ENCODE peak calls at places on chromosome 18, in ten cellular contexts. L is left cardiac atrium; V is GM13977; A is activated naive CD4-positive, alpha-beta T cell treated with anti-CD3 and anti-CD28 coated beads, Interleukin-2, amount 50 U/mL, for 16 hours; S is hypothalamus; E is T follicular helper cell; T is GM10248; D is caudate nucleus; O is adipocyte; K is head of caudate nucleus. H is an unnamed sample.

GRCh38 chr18:35345460-35345921 is 1.3 kb upstream of the ZNF24 start:
- DNase-seq in L (no peak), V (peak), A (no peak), S (peak), E (no peak), T (peak), D (peak), O (no peak), K (peak), H (no peak)

GRCh38 chr18:78995740-78996395 is 16.2 kb downstream of the SALL3 start:
- DNase-seq in L (no peak), V (no peak), A (no peak), S (no peak), E (no peak), T (no peak), D (no peak), O (no peak), K (no peak), H (no peak)

GRCh38 chr18:26004827-26005226 is 85.6 kb downstream of the SS18 start:
- DNase-seq in L (no peak), V (no peak), A (no peak), S (no peak), E (no peak), T (no peak), D (no peak), O (no peak), K (no peak), H (no peak)

GRCh38 chr18:70840649-70841048 is 551.8 kb downstream of the SOCS6 start:
- DNase-seq in L (no peak), V (no peak), A (no peak), S (no peak), E (no peak), T (no peak), D (no peak), O (no peak), K (no peak), H (no peak)

GRCh38 chr18:11578799-11579198 is 30.6 kb upstream of the SLC35G4 start:
- DNase-seq in L (no peak), V (peak), A (no peak), S (no peak), E (no peak), T (no peak), D (no peak), O (no peak), K (no peak), H (no peak)

GRCh38 chr18:23239885-23240608 is 104.8 kb downstream of the CABLES1 start:
- DNase-seq in L (no peak), V (no peak), A (no peak), S (no peak), E (no peak), T (no peak), D (no peak), O (no peak), K (no peak), H (no peak)

GRCh38 chr18:10406172-10406663 is 48.2 kb upstream of the APCDD1 start:
- DNase-seq in L (no peak), V (no peak), A (no peak), S (no peak), E (no peak), T (no peak), D (no peak), O (no peak), K (no peak), H (no peak)

GRCh38 chr18:40413160-40413559 is 1541.9 kb upstream of the PIK3C3 start:
- DNase-seq in L (no peak), V (no peak), A (no peak), S (peak), E (no peak), T (no peak), D (peak), O (no peak), K (peak), H (no peak)

GRCh38 chr18:60372598-60372997 is at the start of gene MC4R:
- DNase-seq in L (peak), V (no peak), A (no peak), S (peak), E (no peak), T (no peak), D (peak), O (peak), K (peak), H (no peak)

GRCh38 chr18:5456577-5457466 is 87.0 kb downstream of the EPB41L3 start:
- DNase-seq in L (peak), V (no peak), A (no peak), S (peak), E (no peak), T (no peak), D (no peak), O (peak), K (peak), H (no peak)

GRCh38 chr18:3747176-3747973 is 297.4 kb downstream of the TGIF1 start:
- DNase-seq in L (no peak), V (no peak), A (no peak), S (no peak), E (no peak), T (no peak), D (no peak), O (peak), K (no peak), H (no peak)

GRCh38 chr18:36903215-36903928 is 74.4 kb downstream of the KIAA1328 start:
- DNase-seq in L (no peak), V (no peak), A (no peak), S (no peak), E (no peak), T (no peak), D (no peak), O (peak), K (no peak), H (no peak)

GRCh38 chr18:36025025-36025424 is 42.3 kb downstream of the RPRD1A start:
- DNase-seq in L (no peak), V (no peak), A (no peak), S (no peak), E (no peak), T (no peak), D (no peak), O (no peak), K (no peak), H (no peak)

GRCh38 chr18:53586923-53587322 is 637.5 kb downstream of the MBD2 start:
- DNase-seq in L (no peak), V (no peak), A (no peak), S (no peak), E (no peak), T (no peak), D (no peak), O (no peak), K (no peak), H (no peak)

GRCh38 chr18:50594931-50595330 is 35.0 kb downstream of the MAPK4 start:
- DNase-seq in L (no peak), V (no peak), A (no peak), S (no peak), E (no peak), T (no peak), D (no peak), O (no peak), K (no peak), H (no peak)

GRCh38 chr18:24460388-24460787 is at the start of gene HRH4:
- DNase-seq in L (no peak), V (no peak), A (no peak), S (no peak), E (no peak), T (no peak), D (no peak), O (no peak), K (no peak), H (no peak)

GRCh38 chr18:11119550-11119949 is 29.8 kb downstream of the PIEZO2 start:
- DNase-seq in L (no peak), V (no peak), A (no peak), S (peak), E (no peak), T (no peak), D (no peak), O (peak), K (peak), H (no peak)

GRCh38 chr18:3526421-3527354 is 76.7 kb downstream of the TGIF1 start:
- DNase-seq in L (no peak), V (peak), A (no peak), S (peak), E (no peak), T (peak), D (peak), O (peak), K (peak), H (no peak)

GRCh38 chr18:65988972-65989371 is 238.2 kb downstream of the CDH7 start:
- DNase-seq in L (no peak), V (no peak), A (no peak), S (no peak), E (no peak), T (no peak), D (no peak), O (no peak), K (no peak), H (no peak)

GRCh38 chr18:11883153-11883552 is 25.0 kb downstream of the MPPE1 start:
- DNase-seq in L (no peak), V (peak), A (no peak), S (no peak), E (no peak), T (peak), D (no peak), O (peak), K (no peak), H (peak)

GRCh38 chr18:45402485-45403056 is 212.7 kb upstream of the SLC14A2 start:
- DNase-seq in L (no peak), V (no peak), A (no peak), S (no peak), E (no peak), T (no peak), D (no peak), O (peak), K (no peak), H (no peak)

GRCh38 chr18:63518178-63519012 is 23.8 kb upstream of the SERPINB12 start:
- DNase-seq in L (peak), V (peak), A (peak), S (peak), E (peak), T (peak), D (peak), O (peak), K (peak), H (peak)

GRCh38 chr18:44744206-44745180 is 63.8 kb downstream of the SETBP1 start:
- DNase-seq in L (no peak), V (no peak), A (no peak), S (peak), E (no peak), T (no peak), D (peak), O (no peak), K (peak), H (no peak)

H was measured in GM12864.